ENCODE peak calls at places on chromosomes 6 and 20, in ten cellular contexts. S is Peyer's patch; X is neural progenitor cell; N is cardiac muscle cell; R is WERI-Rb-1; V is right lobe of liver; D is tibial artery; G is RWPE2; K is CD8-positive, alpha-beta T cell; Z is heart left ventricle. Y is an unnamed sample. For H3K27me3, the result is how much of the 10 kb centered on the place peaks cover.

GRCh38 chr6:132494954-132495353 is 18.0 kb downstream of the STX7 start:
- DNase-seq in S (no peak), X (no peak), N (no peak), R (no peak), V (no peak), D (no peak), G (no peak), K (no peak), Z (no peak), Y (no peak)

GRCh38 chr20:40634891-40635290 is 54.1 kb downstream of the MAFB start:
- DNase-seq in S (no peak), X (no peak), N (no peak), R (no peak), V (no peak), D (no peak), G (peak), K (no peak), Z (no peak), Y (no peak)

GRCh38 chr20:62587757-62588402 is 54.4 kb upstream of the SLCO4A1 start:
- DNase-seq in S (no peak), X (peak), N (peak), R (no peak), V (no peak), D (no peak), G (no peak), K (no peak), Z (no peak), Y (no peak)

GRCh38 chr6:169568314-169569087 is 133.3 kb downstream of the WDR27 start:
- DNase-seq in S (no peak), X (no peak), N (no peak), R (no peak), V (no peak), D (no peak), G (no peak), K (no peak), Z (no peak), Y (no peak)

GRCh38 chr6:35087361-35088280 is 53.5 kb downstream of the TCP11 start:
- DNase-seq in S (peak), X (no peak), N (no peak), R (peak), V (no peak), D (no peak), G (no peak), K (no peak), Z (peak), Y (no peak)

GRCh38 chr20:63359164-63359934 is 1.8 kb downstream of the CHRNA4 start:
- DNase-seq in S (no peak), X (no peak), N (no peak), R (no peak), V (no peak), D (no peak), G (no peak), K (no peak), Z (no peak), Y (no peak)

GRCh38 chr20:2524435-2525272 is 11.7 kb upstream of the TMC2 start:
- DNase-seq in S (peak), X (peak), N (peak), R (peak), V (peak), D (peak), G (no peak), K (peak), Z (peak), Y (no peak)

GRCh38 chr20:53294804-53295203 is 298.8 kb downstream of the ZNF217 start:
- DNase-seq in S (no peak), X (no peak), N (no peak), R (no peak), V (no peak), D (no peak), G (no peak), K (no peak), Z (no peak), Y (no peak)

GRCh38 chr6:12393100-12393499 is 102.9 kb downstream of the EDN1 start:
- DNase-seq in S (no peak), X (no peak), N (no peak), R (no peak), V (no peak), D (no peak), G (no peak), K (no peak), Z (no peak), Y (no peak)
- H3K4me3 ChIP-seq in S (no peak), X (no peak), N (no peak), R (no peak), V (no peak), D (no peak), G (no peak), K (no peak), Z (no peak), Y (no peak)

DNA sequence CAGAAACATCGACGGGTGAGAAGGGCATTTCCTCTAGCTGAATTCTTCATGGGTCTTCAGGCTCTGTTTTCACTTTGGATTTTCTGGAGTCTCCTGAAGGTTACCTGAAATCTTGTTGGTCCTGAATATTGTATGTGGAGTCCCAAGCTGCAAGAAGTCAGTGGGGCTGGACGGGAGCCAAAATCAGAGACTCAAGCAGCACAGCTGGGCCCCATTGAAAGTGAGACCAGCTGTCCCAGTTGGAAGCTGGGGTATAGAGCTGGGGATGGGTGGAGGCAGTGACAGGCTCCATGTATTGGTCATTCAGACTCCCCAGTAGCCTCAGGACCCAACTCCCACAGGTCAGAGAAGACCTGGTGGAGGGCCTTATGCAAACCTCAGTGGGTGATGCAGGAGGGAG is 111.3 kb upstream of the MLN start:
- DNase-seq in S (no peak), X (no peak), N (peak), R (no peak), V (no peak), D (peak), G (no peak), K (no peak), Z (peak), Y (no peak)
- H3K27me3 ChIP-seq in S (under half), X (under half), N (under half), R (under half), V (under half), D (under half), G (under half), K (under half), Z (under half), Y (under half)

GRCh38 chr6:12101653-12102312 is 89.7 kb downstream of the HIVEP1 start:
- DNase-seq in S (no peak), X (no peak), N (no peak), R (no peak), V (no peak), D (no peak), G (no peak), K (no peak), Z (no peak), Y (no peak)

GRCh38 chr6:12102350-12102749 is 90.2 kb downstream of the HIVEP1 start:
- DNase-seq in S (no peak), X (no peak), N (no peak), R (no peak), V (no peak), D (no peak), G (no peak), K (no peak), Z (no peak), Y (no peak)

GRCh38 chr6:12099623-12100022 is 87.5 kb downstream of the HIVEP1 start:
- DNase-seq in S (no peak), X (no peak), N (no peak), R (no peak), V (no peak), D (no peak), G (no peak), K (no peak), Z (no peak), Y (no peak)

GRCh38 chr6:12103158-12103557 is 91.0 kb downstream of the HIVEP1 start:
- DNase-seq in S (no peak), X (no peak), N (peak), R (no peak), V (no peak), D (no peak), G (no peak), K (no peak), Z (no peak), Y (no peak)

DNA sequence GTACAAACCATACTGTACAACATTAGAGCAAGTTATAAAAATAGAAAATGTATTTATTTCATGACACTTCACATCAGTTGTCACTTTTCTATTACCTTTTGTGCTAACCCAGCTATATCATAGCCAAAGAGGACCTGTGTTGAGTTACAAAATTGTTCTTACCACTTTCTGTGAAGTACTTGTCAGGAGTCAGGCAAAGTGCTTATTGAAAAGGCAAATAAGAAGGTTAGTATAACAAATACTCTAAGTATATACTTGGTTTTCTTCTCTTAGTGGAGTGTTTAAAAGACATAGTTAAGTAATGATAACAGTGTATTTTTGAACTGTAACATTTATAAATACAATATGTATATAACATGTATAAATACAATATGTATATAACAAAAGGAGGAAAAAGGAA is 88.9 kb downstream of the HIVEP1 start:
- DNase-seq in S (no peak), X (no peak), N (no peak), R (no peak), V (no peak), D (no peak), G (no peak), K (no peak), Z (no peak), Y (no peak)
- TF ChIP-seq CTCF in S (no peak), X (no peak), N (no peak), R (no peak), V (no peak), D (no peak), G (no peak), K (no peak), Z (no peak), Y (no peak)

DNA sequence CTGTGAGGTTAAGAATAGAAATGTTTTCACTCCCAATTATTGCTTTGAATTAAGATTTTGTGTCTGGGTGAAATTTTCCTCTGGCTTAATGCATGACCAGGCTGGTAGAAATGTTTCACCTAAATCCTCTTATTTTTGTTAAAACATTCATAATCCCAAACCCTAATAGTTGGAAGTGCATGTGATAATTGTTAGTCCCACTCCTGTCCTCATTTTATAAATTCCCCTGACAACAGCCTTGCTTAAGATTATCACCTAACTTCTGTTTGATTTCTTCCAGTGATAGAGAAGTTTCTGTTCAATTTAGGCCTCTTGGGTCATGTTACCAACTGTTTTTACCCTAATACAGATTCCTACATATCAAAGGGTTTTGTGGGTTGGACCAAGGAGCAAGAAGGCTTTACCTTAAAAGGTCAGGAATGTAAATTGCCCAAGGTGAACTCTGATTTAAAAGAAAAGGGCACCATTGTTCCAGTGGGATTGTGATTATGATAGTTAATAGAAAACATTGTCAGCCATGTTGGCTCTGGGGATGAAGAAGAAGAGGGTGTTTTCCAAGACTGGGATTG is 158.7 kb upstream of the CENPW start:
- DNase-seq in S (no peak), X (no peak), N (no peak), R (no peak), V (no peak), D (no peak), G (no peak), K (no peak), Z (no peak), Y (no peak)
- H3K4me3 ChIP-seq in S (no peak), X (no peak), N (no peak), R (no peak), V (no peak), D (no peak), G (no peak), K (no peak), Z (no peak), Y (no peak)

GRCh38 chr6:137545073-137545472 is 50.9 kb upstream of the OLIG3 start:
- DNase-seq in S (no peak), X (no peak), N (no peak), R (no peak), V (no peak), D (no peak), G (no peak), K (no peak), Z (no peak), Y (no peak)
- H3K27me3 ChIP-seq in S (under half), X (under half), N (under half), R (under half), V (under half), D (under half), G (under half), K (under half), Z (under half), Y (under half)

GRCh38 chr6:116842374-116842947 is 13.6 kb upstream of the GPRC6A start:
- DNase-seq in S (no peak), X (no peak), N (no peak), R (no peak), V (no peak), D (no peak), G (no peak), K (no peak), Z (no peak), Y (no peak)

DNA sequence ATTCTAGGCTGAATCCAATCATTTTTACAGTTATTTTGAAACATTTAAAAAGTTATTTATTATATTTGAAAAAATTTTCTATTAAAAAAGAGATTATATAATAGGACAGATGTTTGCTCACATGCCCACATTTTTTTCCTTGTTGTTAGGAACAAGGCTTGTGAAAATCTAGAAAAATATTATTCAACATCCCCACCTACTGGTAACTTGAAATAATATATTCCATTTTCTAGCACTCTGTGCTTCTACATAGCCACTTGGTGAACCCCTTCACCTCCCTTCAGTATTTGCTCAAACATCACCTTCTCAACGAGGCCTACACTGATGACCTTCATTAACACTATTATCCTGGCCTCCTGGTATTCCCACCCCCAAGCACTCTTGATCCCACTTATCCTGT is 18.4 kb upstream of the GPRC6A start:
- DNase-seq in S (no peak), X (no peak), N (peak), R (no peak), V (no peak), D (no peak), G (no peak), K (no peak), Z (no peak), Y (no peak)
- TF ChIP-seq CTCF in S (peak), X (peak), N (peak), R (no peak), V (peak), D (no peak), G (peak), K (no peak), Z (peak), Y (peak)

GRCh38 chr6:142088858-142089216 is 43.9 kb upstream of the GJE1 start:
- DNase-seq in S (no peak), X (peak), N (peak), R (no peak), V (peak), D (no peak), G (peak), K (no peak), Z (no peak), Y (peak)

DNA sequence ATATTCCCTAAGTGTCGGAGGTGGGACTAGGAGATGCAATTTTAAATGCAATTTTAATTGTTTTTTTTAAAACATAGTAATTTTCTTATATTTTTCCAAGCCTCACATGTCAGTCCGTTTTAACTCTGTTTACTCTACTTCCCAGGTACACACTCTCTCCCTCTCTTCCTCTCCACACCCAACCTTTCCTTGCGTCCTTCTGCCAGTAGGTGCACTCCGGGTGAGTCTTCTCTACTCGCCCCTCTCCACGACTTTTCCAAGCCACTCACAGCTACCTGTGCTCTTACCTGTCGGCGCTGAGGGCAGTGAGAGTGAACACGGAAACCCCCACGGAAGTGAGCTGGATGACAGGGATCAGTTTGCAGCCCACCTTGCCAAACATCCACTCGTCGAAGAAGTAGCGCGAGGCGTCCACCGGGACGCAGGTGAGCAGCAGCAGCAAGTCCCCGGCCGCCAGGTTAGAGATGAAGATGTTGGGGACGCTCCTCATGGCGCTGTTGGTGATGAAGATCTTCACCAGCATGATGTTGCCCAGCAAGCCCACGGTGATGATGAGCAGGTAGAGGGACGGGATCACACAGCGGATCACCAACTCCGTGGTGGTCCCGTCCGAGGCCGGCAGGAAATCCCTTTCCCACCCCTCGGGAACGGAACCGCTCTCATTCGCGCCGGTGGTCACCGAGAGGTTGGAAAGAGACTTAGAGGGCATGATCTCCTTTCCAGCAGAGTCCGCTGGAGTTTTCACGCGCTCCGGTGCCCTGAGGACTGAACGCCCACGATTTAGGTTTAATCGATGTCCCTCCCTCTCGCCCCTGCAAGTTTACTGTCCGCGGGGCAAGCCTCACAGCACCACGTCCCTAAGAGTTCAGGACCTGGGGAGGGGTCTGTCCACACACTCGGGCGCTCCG is 44.5 kb upstream of the GJE1 start:
- DNase-seq in S (no peak), X (peak), N (no peak), R (no peak), V (no peak), D (no peak), G (peak), K (no peak), Z (no peak), Y (no peak)
- H3K4me3 ChIP-seq in S (no peak), X (peak), N (peak), R (no peak), V (no peak), D (no peak), G (no peak), K (no peak), Z (no peak), Y (no peak)

DNA sequence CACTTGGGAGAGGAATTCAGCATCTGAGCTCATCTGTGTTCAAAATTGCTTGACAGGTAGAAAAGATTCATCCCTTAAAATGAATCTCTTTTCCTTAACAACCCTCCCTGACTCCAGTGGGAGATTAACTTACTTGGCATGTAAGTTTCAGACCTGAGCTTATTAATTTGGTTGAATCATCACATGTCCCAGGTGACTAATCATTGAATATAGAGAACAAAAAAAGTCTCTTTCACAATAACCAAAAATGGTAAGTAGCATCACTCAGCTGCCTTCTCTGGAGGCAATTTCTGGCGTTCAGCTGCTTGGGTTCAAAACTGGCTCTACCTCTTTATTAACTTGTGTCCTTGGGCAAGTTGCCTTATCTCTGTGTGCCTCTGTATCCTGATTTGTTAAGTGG is 2.9 kb downstream of the C6orf141 start:
- DNase-seq in S (no peak), X (no peak), N (no peak), R (no peak), V (no peak), D (no peak), G (no peak), K (no peak), Z (no peak), Y (peak)
- H3K27me3 ChIP-seq in S (under half), X (under half), N (under half), R (under half), V (under half), D (under half), G (under half), K (under half), Z (under half), Y (under half)

Y was measured in kidney epithelial cell.